ENCODE peak calls at places on chromosomes 13 and 19, in seven cellular contexts. G, B, S, D, E, Q and V are unnamed samples.

GRCh38 chr13:112722433-112723250 is 32.8 kb downstream of the ATP11A start:
- DNase-seq in D (no peak), E (no peak), G (no peak), S (peak), Q (no peak), B (peak), V (peak)

GRCh38 chr13:33184530-33184929 is 101.0 kb downstream of the STARD13 start:
- DNase-seq in B (no peak), Q (no peak), D (no peak), S (no peak), G (no peak), E (no peak), V (no peak)

GRCh38 chr13:113860051-113860471 is 3.8 kb downstream of the GAS6 start:
- DNase-seq in G (no peak), D (no peak), B (no peak), E (no peak), Q (no peak), S (no peak), V (no peak)

GRCh38 chr19:12791345-12792047 is at the start of gene JUNB:
- DNase-seq in Q (peak), D (peak), S (peak), G (peak), B (no peak), E (peak), V (peak)

GRCh38 chr19:47013041-47013517 is 6.6 kb upstream of the NPAS1 start:
- DNase-seq in G (peak), S (peak), E (peak), Q (peak), D (peak), B (peak), V (peak)

GRCh38 chr13:36395280-36395679 is 37.0 kb upstream of the CCNA1 start:
- DNase-seq in Q (no peak), S (peak), G (no peak), B (no peak), D (no peak), E (no peak), V (no peak)

GRCh38 chr19:3479177-3479818 is 1.0 kb downstream of the SMIM24 start:
- DNase-seq in B (no peak), D (no peak), G (no peak), Q (peak), S (no peak), E (no peak), V (no peak)

GRCh38 chr13:98586400-98587144 is 9.7 kb upstream of the STK24 start:
- DNase-seq in B (no peak), Q (no peak), E (no peak), D (no peak), S (no peak), G (no peak), V (no peak)

GRCh38 chr19:3556978-3557460 is 367 bp downstream of the MFSD12 start:
- DNase-seq in E (peak), S (peak), D (peak), G (no peak), B (no peak), Q (no peak), V (no peak)

GRCh38 chr19:47330466-47330869 is 1.5 kb upstream of the C5AR2 start:
- DNase-seq in Q (no peak), G (no peak), S (peak), B (no peak), D (no peak), E (no peak), V (no peak)